ENCODE peak calls at places on chromosomes 4 and X, in seven cellular contexts. One of them, this sample, is unnamed.

GRCh38 chrX:154548028-154548316 is 552 bp downstream of the IKBKG start:
- DNase-seq in uterus: no peak
- DNase-seq in DND-41: no peak
- DNase-seq in tibial nerve: no peak
- DNase-seq in left lung: no peak
- DNase-seq in NT2/D1: no peak
- DNase-seq in heart left ventricle: no peak
- DNase-seq in this sample: no peak

GRCh38 chrX:23901805-23902204 is 5.9 kb downstream of the APOO start:
- DNase-seq in uterus: peak; percentile 59
- DNase-seq in DND-41: peak; percentile 20
- DNase-seq in tibial nerve: peak; percentile 13
- DNase-seq in left lung: no peak
- DNase-seq in NT2/D1: peak; percentile 61
- DNase-seq in heart left ventricle: peak; percentile 40
- DNase-seq in this sample: peak; percentile 72

GRCh38 chrX:31516492-31516891 is 444.7 kb upstream of the FTHL17 start:
- DNase-seq in uterus: no peak
- DNase-seq in DND-41: no peak
- DNase-seq in tibial nerve: no peak
- DNase-seq in left lung: no peak
- DNase-seq in NT2/D1: no peak
- DNase-seq in heart left ventricle: no peak
- DNase-seq in this sample: no peak

GRCh38 chr4:126753592-126753991 is 879.2 kb upstream of the INTU start:
- DNase-seq in uterus: no peak
- DNase-seq in DND-41: no peak
- DNase-seq in tibial nerve: no peak
- DNase-seq in left lung: no peak
- DNase-seq in NT2/D1: no peak
- DNase-seq in heart left ventricle: no peak
- DNase-seq in this sample: no peak

GRCh38 chr4:1109332-1109731 is 4.0 kb downstream of the RNF212 start:
- DNase-seq in uterus: no peak
- DNase-seq in DND-41: no peak
- DNase-seq in tibial nerve: no peak
- DNase-seq in left lung: no peak
- DNase-seq in NT2/D1: no peak
- DNase-seq in heart left ventricle: no peak
- DNase-seq in this sample: no peak

GRCh38 chrX:112083624-112084326 is 1.2 kb upstream of the TRPC5 start:
- DNase-seq in uterus: no peak
- DNase-seq in DND-41: no peak
- DNase-seq in tibial nerve: no peak
- DNase-seq in left lung: no peak
- DNase-seq in NT2/D1: no peak
- DNase-seq in heart left ventricle: no peak
- DNase-seq in this sample: no peak

GRCh38 chrX:19545651-19546050 is 30.3 kb upstream of the MAP3K15 start:
- DNase-seq in uterus: no peak
- DNase-seq in DND-41: no peak
- DNase-seq in tibial nerve: no peak
- DNase-seq in left lung: no peak
- DNase-seq in NT2/D1: no peak
- DNase-seq in heart left ventricle: no peak
- DNase-seq in this sample: no peak

GRCh38 chrX:10576777-10577444 is 43.5 kb downstream of the MID1 start:
- DNase-seq in uterus: peak; percentile 25
- DNase-seq in DND-41: no peak
- DNase-seq in tibial nerve: no peak
- DNase-seq in left lung: no peak
- DNase-seq in NT2/D1: no peak
- DNase-seq in heart left ventricle: peak; percentile 44
- DNase-seq in this sample: no peak

GRCh38 chrX:23820235-23820782 is 37.3 kb downstream of the SAT1 start:
- DNase-seq in uterus: no peak
- DNase-seq in DND-41: no peak
- DNase-seq in tibial nerve: no peak
- DNase-seq in left lung: no peak
- DNase-seq in NT2/D1: no peak
- DNase-seq in heart left ventricle: no peak
- DNase-seq in this sample: no peak

GRCh38 chr4:129043523-129043922 is 49.8 kb downstream of the SCLT1 start:
- DNase-seq in uterus: no peak
- DNase-seq in DND-41: no peak
- DNase-seq in tibial nerve: no peak
- DNase-seq in left lung: no peak
- DNase-seq in NT2/D1: no peak
- DNase-seq in heart left ventricle: no peak
- DNase-seq in this sample: no peak

GRCh38 chr4:172143605-172144314 is 330.6 kb downstream of the GALNTL6 start:
- DNase-seq in uterus: no peak
- DNase-seq in DND-41: no peak
- DNase-seq in tibial nerve: no peak
- DNase-seq in left lung: no peak
- DNase-seq in NT2/D1: no peak
- DNase-seq in heart left ventricle: no peak
- DNase-seq in this sample: no peak

GRCh38 chr4:173527103-173527876 is 2.7 kb downstream of the HAND2 start:
- DNase-seq in uterus: no peak
- DNase-seq in DND-41: no peak
- DNase-seq in tibial nerve: no peak
- DNase-seq in left lung: no peak
- DNase-seq in NT2/D1: no peak
- DNase-seq in heart left ventricle: no peak
- DNase-seq in this sample: peak; percentile 63

GRCh38 chrX:71128915-71129765 is 10.7 kb downstream of the MED12 start:
- DNase-seq in uterus: peak; percentile 56
- DNase-seq in DND-41: peak; percentile 76
- DNase-seq in tibial nerve: peak; percentile 38
- DNase-seq in left lung: peak; percentile 70
- DNase-seq in NT2/D1: no peak
- DNase-seq in heart left ventricle: peak; percentile 60
- DNase-seq in this sample: peak; percentile 81

GRCh38 chrX:41718481-41719245 is 5.3 kb upstream of the GPR82 start:
- DNase-seq in uterus: no peak
- DNase-seq in DND-41: no peak
- DNase-seq in tibial nerve: no peak
- DNase-seq in left lung: no peak
- DNase-seq in NT2/D1: peak; percentile 56
- DNase-seq in heart left ventricle: no peak
- DNase-seq in this sample: no peak

GRCh38 chr4:156437666-156438065 is 484.0 kb upstream of the CTSO start:
- DNase-seq in uterus: no peak
- DNase-seq in DND-41: no peak
- DNase-seq in tibial nerve: no peak
- DNase-seq in left lung: no peak
- DNase-seq in NT2/D1: no peak
- DNase-seq in heart left ventricle: no peak
- DNase-seq in this sample: no peak

GRCh38 chr4:107757860-107758476 is 37.9 kb upstream of the PAPSS1 start:
- DNase-seq in uterus: no peak
- DNase-seq in DND-41: no peak
- DNase-seq in tibial nerve: no peak
- DNase-seq in left lung: no peak
- DNase-seq in NT2/D1: no peak
- DNase-seq in heart left ventricle: no peak
- DNase-seq in this sample: no peak

GRCh38 chr4:119729815-119730643 is 101.4 kb upstream of the PDE5A start:
- DNase-seq in uterus: peak; percentile 21
- DNase-seq in DND-41: no peak
- DNase-seq in tibial nerve: no peak
- DNase-seq in left lung: no peak
- DNase-seq in NT2/D1: no peak
- DNase-seq in heart left ventricle: peak; percentile 54
- DNase-seq in this sample: peak; percentile 90

GRCh38 chrX:128020701-128021100 is 31.5 kb downstream of the ACTRT1 start:
- DNase-seq in uterus: no peak
- DNase-seq in DND-41: no peak
- DNase-seq in tibial nerve: no peak
- DNase-seq in left lung: no peak
- DNase-seq in NT2/D1: no peak
- DNase-seq in heart left ventricle: no peak
- DNase-seq in this sample: no peak

GRCh38 chr4:76655566-76656479 is 220.8 kb downstream of the SHROOM3 start:
- DNase-seq in uterus: no peak
- DNase-seq in DND-41: no peak
- DNase-seq in tibial nerve: no peak
- DNase-seq in left lung: no peak
- DNase-seq in NT2/D1: no peak
- DNase-seq in heart left ventricle: no peak
- DNase-seq in this sample: peak; percentile 69

GRCh38 chr4:28636971-28637370 is 1776.3 kb downstream of the STIM2 start:
- DNase-seq in uterus: no peak
- DNase-seq in DND-41: no peak
- DNase-seq in tibial nerve: no peak
- DNase-seq in left lung: no peak
- DNase-seq in NT2/D1: no peak
- DNase-seq in heart left ventricle: no peak
- DNase-seq in this sample: no peak

GRCh38 chrX:20989361-20989760 is 384.9 kb upstream of the CNKSR2 start:
- DNase-seq in uterus: no peak
- DNase-seq in DND-41: no peak
- DNase-seq in tibial nerve: no peak
- DNase-seq in left lung: no peak
- DNase-seq in NT2/D1: no peak
- DNase-seq in heart left ventricle: no peak
- DNase-seq in this sample: no peak

GRCh38 chr4:164239976-164240375 is 514.0 kb upstream of the SMIM31 start:
- DNase-seq in uterus: no peak
- DNase-seq in DND-41: no peak
- DNase-seq in tibial nerve: no peak
- DNase-seq in left lung: no peak
- DNase-seq in NT2/D1: no peak
- DNase-seq in heart left ventricle: no peak
- DNase-seq in this sample: no peak

GRCh38 chr4:79466621-79467020 is 58.6 kb upstream of the GK2 start:
- DNase-seq in uterus: no peak
- DNase-seq in DND-41: no peak
- DNase-seq in tibial nerve: no peak
- DNase-seq in left lung: no peak
- DNase-seq in NT2/D1: no peak
- DNase-seq in heart left ventricle: no peak
- DNase-seq in this sample: no peak

GRCh38 chrX:47171996-47172395 is 21.6 kb upstream of the UBA1 start:
- DNase-seq in uterus: no peak
- DNase-seq in DND-41: no peak
- DNase-seq in tibial nerve: no peak
- DNase-seq in left lung: no peak
- DNase-seq in NT2/D1: no peak
- DNase-seq in heart left ventricle: no peak
- DNase-seq in this sample: no peak

GRCh38 chrX:3598696-3599095 is 114.8 kb downstream of the PRKX start:
- DNase-seq in uterus: no peak
- DNase-seq in DND-41: no peak
- DNase-seq in tibial nerve: no peak
- DNase-seq in left lung: no peak
- DNase-seq in NT2/D1: no peak
- DNase-seq in heart left ventricle: peak; percentile 20
- DNase-seq in this sample: no peak

GRCh38 chrX:19552793-19553192 is 37.5 kb upstream of the MAP3K15 start:
- DNase-seq in uterus: no peak
- DNase-seq in DND-41: no peak
- DNase-seq in tibial nerve: no peak
- DNase-seq in left lung: no peak
- DNase-seq in NT2/D1: no peak
- DNase-seq in heart left ventricle: no peak
- DNase-seq in this sample: no peak

GRCh38 chr4:76782837-76783236 is 115.1 kb downstream of the SOWAHB start:
- DNase-seq in uterus: no peak
- DNase-seq in DND-41: no peak
- DNase-seq in tibial nerve: no peak
- DNase-seq in left lung: no peak
- DNase-seq in NT2/D1: no peak
- DNase-seq in heart left ventricle: no peak
- DNase-seq in this sample: no peak

GRCh38 chr4:8893624-8894423 is 22.2 kb upstream of the HMX1 start:
- DNase-seq in uterus: no peak
- DNase-seq in DND-41: no peak
- DNase-seq in tibial nerve: no peak
- DNase-seq in left lung: no peak
- DNase-seq in NT2/D1: no peak
- DNase-seq in heart left ventricle: no peak
- DNase-seq in this sample: no peak
- H3K4me3 ChIP-seq in uterus: no peak overlapping the region
- H3K4me3 ChIP-seq in DND-41: no peak overlapping the region
- H3K4me3 ChIP-seq in tibial nerve: no peak overlapping the region
- H3K4me3 ChIP-seq in left lung: no peak overlapping the region
- H3K4me3 ChIP-seq in NT2/D1: peak overlapping the region; percentile 61
- H3K4me3 ChIP-seq in heart left ventricle: no peak overlapping the region
- H3K4me3 ChIP-seq in this sample: no peak overlapping the region

DNA sequence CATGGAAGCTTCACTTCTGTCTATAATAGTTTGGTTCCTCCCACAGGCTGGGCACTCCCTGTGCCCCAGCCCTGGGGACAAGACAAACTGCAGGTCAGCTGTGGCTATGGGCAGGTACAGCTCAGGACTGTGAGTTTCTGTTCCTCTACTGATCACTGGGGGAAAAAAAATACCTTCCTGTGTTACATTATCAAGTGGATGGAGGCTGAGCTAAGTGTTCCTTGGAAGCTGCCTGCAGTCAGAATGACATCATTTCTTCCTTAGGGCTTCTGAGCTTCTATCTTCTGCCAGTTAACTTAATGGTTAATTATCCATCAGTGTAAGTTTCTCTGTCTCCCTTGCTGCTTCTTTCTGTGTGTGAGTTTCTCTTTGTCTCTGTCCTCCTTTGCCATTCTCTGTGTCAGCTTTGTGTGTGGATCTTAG is 4.6 kb downstream of the RAB33A start:
- DNase-seq in uterus: no peak
- DNase-seq in DND-41: no peak
- DNase-seq in tibial nerve: no peak
- DNase-seq in left lung: no peak
- DNase-seq in NT2/D1: no peak
- DNase-seq in heart left ventricle: no peak
- DNase-seq in this sample: no peak
- H3K4me1 ChIP-seq in uterus: no peaks in the 10 kb centered on the region
- H3K4me1 ChIP-seq in DND-41: peaks cover 33% of the 10 kb centered on the region
- H3K4me1 ChIP-seq in tibial nerve: peaks cover 3% of the 10 kb centered on the region
- H3K4me1 ChIP-seq in left lung: peaks cover 23% of the 10 kb centered on the region
- H3K4me1 ChIP-seq in NT2/D1: no peaks in the 10 kb centered on the region
- H3K4me1 ChIP-seq in heart left ventricle: peaks cover 31% of the 10 kb centered on the region
- H3K4me1 ChIP-seq in this sample: peaks cover 5% of the 10 kb centered on the region

DNA sequence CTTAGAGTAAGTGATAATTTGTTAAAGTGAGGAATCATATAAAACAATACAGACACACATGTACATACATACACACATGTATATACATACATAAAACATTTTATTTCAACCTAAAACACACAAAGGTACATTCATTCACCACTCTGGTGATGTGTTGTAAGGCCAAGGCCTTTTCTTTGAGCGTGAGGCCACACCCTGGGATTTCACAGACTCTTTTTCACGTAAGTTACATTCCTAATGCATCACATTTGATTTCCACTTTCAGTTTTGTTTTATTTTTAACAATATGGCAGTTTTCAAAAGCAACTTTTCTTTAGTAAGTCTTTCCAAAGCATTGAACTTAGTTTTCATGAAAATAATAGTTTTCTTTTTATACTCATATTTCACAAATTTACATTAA is 170.7 kb downstream of the COL4A6 start:
- DNase-seq in uterus: no peak
- DNase-seq in DND-41: no peak
- DNase-seq in tibial nerve: no peak
- DNase-seq in left lung: no peak
- DNase-seq in NT2/D1: no peak
- DNase-seq in heart left ventricle: no peak
- DNase-seq in this sample: no peak
- H3K27me3 ChIP-seq in uterus: no peaks in the 10 kb centered on the region
- H3K27me3 ChIP-seq in DND-41: no peaks in the 10 kb centered on the region
- H3K27me3 ChIP-seq in tibial nerve: no peaks in the 10 kb centered on the region
- H3K27me3 ChIP-seq in left lung: no peaks in the 10 kb centered on the region
- H3K27me3 ChIP-seq in NT2/D1: no peaks in the 10 kb centered on the region
- H3K27me3 ChIP-seq in heart left ventricle: no peaks in the 10 kb centered on the region
- H3K27me3 ChIP-seq in this sample: no peaks in the 10 kb centered on the region

GRCh38 chr4:25068386-25068785 is 37.6 kb upstream of the LGI2 start:
- DNase-seq in uterus: no peak
- DNase-seq in DND-41: no peak
- DNase-seq in tibial nerve: no peak
- DNase-seq in left lung: no peak
- DNase-seq in NT2/D1: no peak
- DNase-seq in heart left ventricle: no peak
- DNase-seq in this sample: no peak
- H3K4me3 ChIP-seq in uterus: no peak overlapping the region
- H3K4me3 ChIP-seq in DND-41: no peak overlapping the region
- H3K4me3 ChIP-seq in tibial nerve: no peak overlapping the region
- H3K4me3 ChIP-seq in left lung: no peak overlapping the region
- H3K4me3 ChIP-seq in NT2/D1: no peak overlapping the region
- H3K4me3 ChIP-seq in heart left ventricle: no peak overlapping the region
- H3K4me3 ChIP-seq in this sample: no peak overlapping the region